ENCODE peak calls at places on chromosome 21, in five cellular contexts. One of them, this sample, is unnamed.

GRCh38 chr21:34830386-34831140 is 161.8 kb downstream of the CLIC6 start:
- DNase-seq in neural progenitor cell: no peak
- DNase-seq in tibial artery: no peak
- DNase-seq in tibial nerve: no peak
- DNase-seq in lower lobe of right lung: no peak
- DNase-seq in this sample: peak; percentile 30

GRCh38 chr21:35400233-35400939 is 351.3 kb upstream of the RUNX1 start:
- DNase-seq in neural progenitor cell: peak; percentile 36
- DNase-seq in tibial artery: no peak
- DNase-seq in tibial nerve: no peak
- DNase-seq in lower lobe of right lung: no peak
- DNase-seq in this sample: peak; percentile 48

GRCh38 chr21:35635261-35635660 is 425.1 kb downstream of the SETD4 start:
- DNase-seq in neural progenitor cell: no peak
- DNase-seq in tibial artery: no peak
- DNase-seq in tibial nerve: no peak
- DNase-seq in lower lobe of right lung: no peak
- DNase-seq in this sample: no peak

GRCh38 chr21:25855591-25855990 is 120.8 kb downstream of the GABPA start:
- DNase-seq in neural progenitor cell: no peak
- DNase-seq in tibial artery: no peak
- DNase-seq in tibial nerve: no peak
- DNase-seq in lower lobe of right lung: no peak
- DNase-seq in this sample: no peak

GRCh38 chr21:43916691-43917514 is 51.9 kb downstream of the AGPAT3 start:
- DNase-seq in neural progenitor cell: no peak
- DNase-seq in tibial artery: peak; percentile 6
- DNase-seq in tibial nerve: no peak
- DNase-seq in lower lobe of right lung: peak; percentile 46
- DNase-seq in this sample: peak; percentile 50

GRCh38 chr21:16551101-16551695 is 821.4 kb downstream of the USP25 start:
- DNase-seq in neural progenitor cell: peak; percentile 44
- DNase-seq in tibial artery: no peak
- DNase-seq in tibial nerve: no peak
- DNase-seq in lower lobe of right lung: no peak
- DNase-seq in this sample: no peak

GRCh38 chr21:44555200-44555875 is 3.3 kb downstream of the KRTAP10-3 start:
- DNase-seq in neural progenitor cell: no peak
- DNase-seq in tibial artery: no peak
- DNase-seq in tibial nerve: no peak
- DNase-seq in lower lobe of right lung: peak; percentile 14
- DNase-seq in this sample: no peak

GRCh38 chr21:33028759-33029511 is 3.2 kb downstream of the OLIG2 start:
- DNase-seq in neural progenitor cell: peak; percentile 72
- DNase-seq in tibial artery: no peak
- DNase-seq in tibial nerve: no peak
- DNase-seq in lower lobe of right lung: no peak
- DNase-seq in this sample: no peak

GRCh38 chr21:36350282-36350910 is 30.4 kb downstream of the MORC3 start:
- DNase-seq in neural progenitor cell: no peak
- DNase-seq in tibial artery: no peak
- DNase-seq in tibial nerve: no peak
- DNase-seq in lower lobe of right lung: no peak
- DNase-seq in this sample: no peak

GRCh38 chr21:35547946-35548774 is 499.1 kb upstream of the RUNX1 start:
- DNase-seq in neural progenitor cell: no peak
- DNase-seq in tibial artery: no peak
- DNase-seq in tibial nerve: no peak
- DNase-seq in lower lobe of right lung: no peak
- DNase-seq in this sample: no peak

GRCh38 chr21:46097826-46098286 is at the start of gene COL6A2:
- DNase-seq in neural progenitor cell: peak; percentile 84
- DNase-seq in tibial artery: peak; percentile 88
- DNase-seq in tibial nerve: no peak
- DNase-seq in lower lobe of right lung: peak; percentile 55
- DNase-seq in this sample: peak; percentile 61

GRCh38 chr21:30942192-30942591 is 60.8 kb upstream of the KRTAP11-1 start:
- DNase-seq in neural progenitor cell: no peak
- DNase-seq in tibial artery: no peak
- DNase-seq in tibial nerve: no peak
- DNase-seq in lower lobe of right lung: no peak
- DNase-seq in this sample: no peak

GRCh38 chr21:31184462-31184861 is 146.2 kb upstream of the KRTAP19-8 start:
- DNase-seq in neural progenitor cell: no peak
- DNase-seq in tibial artery: no peak
- DNase-seq in tibial nerve: no peak
- DNase-seq in lower lobe of right lung: no peak
- DNase-seq in this sample: peak; percentile 40

GRCh38 chr21:32312321-32312720 is 13.7 kb downstream of the MRAP start:
- DNase-seq in neural progenitor cell: no peak
- DNase-seq in tibial artery: no peak
- DNase-seq in tibial nerve: no peak
- DNase-seq in lower lobe of right lung: no peak
- DNase-seq in this sample: no peak

GRCh38 chr21:34693192-34693810 is 24.5 kb downstream of the CLIC6 start:
- DNase-seq in neural progenitor cell: peak; percentile 78
- DNase-seq in tibial artery: no peak
- DNase-seq in tibial nerve: no peak
- DNase-seq in lower lobe of right lung: no peak
- DNase-seq in this sample: peak; percentile 81

GRCh38 chr21:15065381-15066230 is 806 bp upstream of the NRIP1 start:
- DNase-seq in neural progenitor cell: peak; percentile 88
- DNase-seq in tibial artery: peak; percentile 89
- DNase-seq in tibial nerve: peak; percentile 65
- DNase-seq in lower lobe of right lung: peak; percentile 85
- DNase-seq in this sample: peak; percentile 94

GRCh38 chr21:45104560-45104959 is 30.2 kb downstream of the ADARB1 start:
- DNase-seq in neural progenitor cell: no peak
- DNase-seq in tibial artery: peak; percentile 75
- DNase-seq in tibial nerve: no peak
- DNase-seq in lower lobe of right lung: no peak
- DNase-seq in this sample: no peak

GRCh38 chr21:33645730-33646129 is 3.4 kb downstream of the ITSN1 start:
- DNase-seq in neural progenitor cell: no peak
- DNase-seq in tibial artery: no peak
- DNase-seq in tibial nerve: no peak
- DNase-seq in lower lobe of right lung: no peak
- DNase-seq in this sample: no peak

DNA sequence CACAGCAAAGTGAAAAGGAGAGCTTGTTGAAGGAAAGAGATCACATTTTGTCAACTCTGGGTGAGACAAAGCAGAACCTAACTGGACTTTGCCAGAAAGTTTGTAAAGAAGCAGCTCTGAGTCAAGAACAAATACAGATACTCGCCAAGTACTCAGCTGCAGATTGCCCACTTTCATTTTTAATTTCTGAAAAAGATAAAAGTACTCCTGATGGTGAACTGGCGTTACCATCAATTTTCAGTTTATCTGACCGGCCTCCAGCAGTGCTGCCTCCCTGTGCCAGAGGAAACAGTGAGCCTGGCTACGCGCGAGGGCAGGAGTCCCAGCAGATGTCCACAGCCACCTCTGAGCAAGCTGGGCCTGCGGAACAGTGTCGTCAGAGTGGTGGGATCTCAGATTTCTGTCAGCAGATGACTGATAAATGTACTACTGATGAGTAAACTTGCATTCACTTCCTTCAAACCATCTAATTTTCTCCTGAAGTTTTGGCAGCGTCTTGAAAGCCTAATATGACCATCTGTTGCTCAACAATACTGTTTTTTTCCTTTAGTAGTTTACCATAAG is 43.8 kb downstream of the BACH1 start:
- DNase-seq in neural progenitor cell: no peak
- DNase-seq in tibial artery: peak; percentile 86
- DNase-seq in tibial nerve: peak; percentile 19
- DNase-seq in lower lobe of right lung: peak; percentile 53
- DNase-seq in this sample: no peak
- TF ChIP-seq CTCF in neural progenitor cell: no peak
- TF ChIP-seq CTCF in tibial artery: no peak
- TF ChIP-seq CTCF in tibial nerve: no peak
- TF ChIP-seq CTCF in lower lobe of right lung: no peak
- TF ChIP-seq CTCF in this sample: no peak

DNA sequence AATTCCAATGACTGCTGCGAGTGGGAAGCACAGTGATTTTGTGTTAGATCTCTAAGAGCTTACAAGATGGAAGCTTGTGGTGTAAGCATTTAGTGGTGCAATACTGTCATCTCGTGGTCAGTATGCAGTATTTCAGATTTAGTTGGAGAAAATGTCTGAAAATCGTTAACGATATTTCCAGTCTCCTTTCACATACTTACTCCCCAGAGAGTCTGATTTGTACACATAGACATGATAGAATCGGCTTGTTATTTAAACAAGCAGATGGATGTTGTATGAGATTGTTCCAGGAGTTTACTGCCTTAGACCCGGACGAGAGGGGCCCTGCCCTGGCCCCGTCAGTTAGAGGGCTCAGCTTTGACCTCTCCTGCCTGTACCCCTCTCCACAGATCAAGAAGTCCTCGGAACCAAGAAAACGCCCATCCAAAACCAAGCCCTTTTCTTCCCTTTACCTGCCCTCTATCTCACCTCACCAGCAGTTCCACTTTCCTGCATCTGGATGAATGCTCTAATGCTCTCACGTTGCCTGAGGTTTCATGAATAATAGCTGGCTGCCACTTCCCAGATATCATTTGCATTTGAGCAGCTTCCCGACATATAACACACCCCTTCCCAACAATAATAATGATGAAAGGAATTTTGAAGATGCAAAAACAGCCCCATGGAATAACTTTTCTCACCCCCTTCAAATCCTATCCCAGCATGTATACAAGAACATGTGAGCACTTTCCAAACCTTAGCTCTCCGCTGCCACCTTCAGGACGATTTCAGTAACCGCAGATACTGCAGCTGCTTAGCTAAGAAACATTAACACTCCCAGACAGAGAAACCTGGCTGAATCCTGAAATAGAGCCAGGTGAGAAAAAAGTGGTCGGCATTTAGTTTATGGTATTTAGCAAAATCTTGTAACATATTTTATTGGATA is 247.3 kb downstream of the LTN1 start:
- DNase-seq in neural progenitor cell: peak; percentile 76
- DNase-seq in tibial artery: peak; percentile 77
- DNase-seq in tibial nerve: peak; percentile 47
- DNase-seq in lower lobe of right lung: peak; percentile 59
- DNase-seq in this sample: peak; percentile 86
- H3K27ac ChIP-seq in neural progenitor cell: no peak overlapping the region
- H3K27ac ChIP-seq in tibial artery: peak overlapping the region; percentile 68
- H3K27ac ChIP-seq in tibial nerve: peak overlapping the region; percentile 90
- H3K27ac ChIP-seq in lower lobe of right lung: peak overlapping the region; percentile 70
- H3K27ac ChIP-seq in this sample: peak overlapping the region; percentile 55

GRCh38 chr21:39377444-39378050 is 28.7 kb upstream of the HMGN1 start:
- DNase-seq in neural progenitor cell: no peak
- DNase-seq in tibial artery: no peak
- DNase-seq in tibial nerve: no peak
- DNase-seq in lower lobe of right lung: no peak
- DNase-seq in this sample: no peak

GRCh38 chr21:39375446-39375845 is 26.6 kb upstream of the HMGN1 start:
- DNase-seq in neural progenitor cell: no peak
- DNase-seq in tibial artery: no peak
- DNase-seq in tibial nerve: no peak
- DNase-seq in lower lobe of right lung: no peak
- DNase-seq in this sample: no peak

GRCh38 chr21:39373634-39374033 is 24.7 kb upstream of the HMGN1 start:
- DNase-seq in neural progenitor cell: peak; percentile 55
- DNase-seq in tibial artery: no peak
- DNase-seq in tibial nerve: no peak
- DNase-seq in lower lobe of right lung: no peak
- DNase-seq in this sample: no peak

DNA sequence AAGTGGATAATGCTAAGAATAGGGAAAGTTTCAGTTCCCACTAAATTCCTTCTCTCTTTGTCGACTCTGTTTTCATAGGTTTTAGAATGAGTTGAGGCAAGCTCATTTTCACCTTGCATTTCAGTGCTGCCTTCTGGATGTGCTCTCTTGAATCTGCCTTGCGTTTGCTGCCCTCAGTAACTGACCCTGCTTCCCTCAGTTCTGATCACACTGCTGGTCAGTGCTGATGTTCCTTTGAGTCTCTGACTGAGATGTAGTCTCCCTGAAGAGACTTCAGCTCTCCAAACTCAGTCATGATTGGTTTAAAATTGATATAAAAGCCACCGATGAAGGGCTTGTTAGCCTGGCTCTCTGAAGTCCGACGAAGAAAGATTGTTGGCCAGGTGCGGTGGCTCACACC is 25.2 kb upstream of the HMGN1 start:
- DNase-seq in neural progenitor cell: no peak
- DNase-seq in tibial artery: no peak
- DNase-seq in tibial nerve: no peak
- DNase-seq in lower lobe of right lung: no peak
- DNase-seq in this sample: no peak
- H3K4me3 ChIP-seq in neural progenitor cell: no peak overlapping the region
- H3K4me3 ChIP-seq in tibial artery: no peak overlapping the region
- H3K4me3 ChIP-seq in tibial nerve: no peak overlapping the region
- H3K4me3 ChIP-seq in lower lobe of right lung: no peak overlapping the region
- H3K4me3 ChIP-seq in this sample: no peak overlapping the region

GRCh38 chr21:41856572-41856971 is 22.6 kb downstream of the PRDM15 start:
- DNase-seq in neural progenitor cell: no peak
- DNase-seq in tibial artery: peak; percentile 12
- DNase-seq in tibial nerve: no peak
- DNase-seq in lower lobe of right lung: no peak
- DNase-seq in this sample: no peak

GRCh38 chr21:41861255-41861654 is 17.9 kb downstream of the PRDM15 start:
- DNase-seq in neural progenitor cell: no peak
- DNase-seq in tibial artery: no peak
- DNase-seq in tibial nerve: no peak
- DNase-seq in lower lobe of right lung: no peak
- DNase-seq in this sample: no peak

GRCh38 chr21:41859297-41859980 is 19.7 kb downstream of the PRDM15 start:
- DNase-seq in neural progenitor cell: no peak
- DNase-seq in tibial artery: peak; percentile 40
- DNase-seq in tibial nerve: no peak
- DNase-seq in lower lobe of right lung: no peak
- DNase-seq in this sample: no peak

GRCh38 chr21:41857771-41858300 is 21.3 kb downstream of the PRDM15 start:
- DNase-seq in neural progenitor cell: no peak
- DNase-seq in tibial artery: peak; percentile 49
- DNase-seq in tibial nerve: no peak
- DNase-seq in lower lobe of right lung: no peak
- DNase-seq in this sample: no peak

DNA sequence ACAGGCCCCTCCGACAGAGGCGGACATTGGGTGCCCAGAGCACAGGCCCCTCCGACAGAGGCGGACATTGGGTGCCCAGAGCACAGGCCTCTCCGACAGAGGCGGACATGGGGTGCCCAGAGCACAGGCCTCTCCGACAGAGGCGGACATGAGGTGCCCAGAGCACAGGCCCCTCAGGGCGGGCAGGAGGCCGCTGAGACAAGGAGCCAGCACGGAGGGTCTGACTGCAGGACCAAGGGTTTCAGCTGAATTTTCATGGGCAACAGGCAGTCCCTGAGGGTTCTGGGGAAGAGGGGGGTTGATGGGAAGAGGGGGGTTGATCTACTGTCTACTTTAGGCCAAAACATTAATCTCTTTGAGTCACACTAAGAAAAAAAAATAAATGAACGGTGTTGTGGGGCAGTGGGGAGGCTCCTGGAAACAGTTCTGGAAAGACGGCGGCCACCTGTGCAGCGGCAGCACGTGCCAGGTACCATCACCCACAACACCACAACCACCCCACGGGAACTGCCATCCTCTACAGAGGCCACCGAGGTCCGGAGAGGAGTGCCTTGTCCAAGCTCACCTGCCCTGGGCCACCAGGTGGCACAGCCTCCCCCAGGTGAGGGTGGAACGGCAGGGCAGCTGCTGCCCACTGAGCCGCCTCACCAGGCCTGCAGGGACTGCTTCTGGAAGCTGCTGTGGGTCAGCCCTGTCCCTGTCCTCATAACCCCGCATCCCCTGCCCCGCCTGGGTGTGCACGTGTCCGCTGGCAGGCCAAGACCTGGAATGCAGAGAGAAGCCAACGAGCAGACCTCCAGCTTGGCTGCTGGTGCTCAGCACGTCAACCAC is 20.5 kb downstream of the PRDM15 start:
- DNase-seq in neural progenitor cell: no peak
- DNase-seq in tibial artery: peak; percentile 58
- DNase-seq in tibial nerve: no peak
- DNase-seq in lower lobe of right lung: no peak
- DNase-seq in this sample: no peak
- TF ChIP-seq CTCF in neural progenitor cell: no peak
- TF ChIP-seq CTCF in tibial artery: no peak
- TF ChIP-seq CTCF in tibial nerve: no peak
- TF ChIP-seq CTCF in lower lobe of right lung: no peak
- TF ChIP-seq CTCF in this sample: no peak

This sample was measured in Peyer's patch.